ENCODE peak calls at places on chromosomes 4 and X, in seven cellular contexts. One of them, this sample, is unnamed. For H3K27me3, the result is how much of the 10 kb centered on the place peaks cover.

GRCh38 chr4:6371827-6372226 is 100.6 kb downstream of the PPP2R2C start:
- DNase-seq in MM.1S: no peak
- DNase-seq in brain microvascular endothelial cell: no peak
- DNase-seq in adrenal gland: no peak
- DNase-seq in neuronal stem cell: no peak
- DNase-seq in CD8-positive, alpha-beta memory T cell: no peak
- DNase-seq in gastrocnemius medialis: no peak
- DNase-seq in this sample: no peak

GRCh38 chr4:66351761-66352160 is 681.5 kb upstream of the EPHA5 start:
- DNase-seq in CD8-positive, alpha-beta memory T cell: no peak
- DNase-seq in adrenal gland: no peak
- DNase-seq in neuronal stem cell: no peak
- DNase-seq in gastrocnemius medialis: no peak
- DNase-seq in MM.1S: no peak
- DNase-seq in brain microvascular endothelial cell: no peak
- DNase-seq in this sample: no peak

GRCh38 chrX:30888526-30889146 is 418 bp downstream of the TAB3 start:
- DNase-seq in adrenal gland: peak
- DNase-seq in MM.1S: no peak
- DNase-seq in neuronal stem cell: no peak
- DNase-seq in CD8-positive, alpha-beta memory T cell: peak
- DNase-seq in brain microvascular endothelial cell: no peak
- DNase-seq in gastrocnemius medialis: no peak
- DNase-seq in this sample: no peak

GRCh38 chrX:10922158-10922557 is 189.0 kb upstream of the HCCS start:
- DNase-seq in adrenal gland: no peak
- DNase-seq in gastrocnemius medialis: no peak
- DNase-seq in brain microvascular endothelial cell: peak
- DNase-seq in neuronal stem cell: no peak
- DNase-seq in CD8-positive, alpha-beta memory T cell: no peak
- DNase-seq in MM.1S: no peak
- DNase-seq in this sample: no peak

GRCh38 chrX:16633754-16634153 is 16.2 kb upstream of the S100G start:
- DNase-seq in neuronal stem cell: no peak
- DNase-seq in CD8-positive, alpha-beta memory T cell: no peak
- DNase-seq in gastrocnemius medialis: no peak
- DNase-seq in MM.1S: no peak
- DNase-seq in adrenal gland: no peak
- DNase-seq in brain microvascular endothelial cell: no peak
- DNase-seq in this sample: no peak

GRCh38 chr4:38669233-38669632 is 5.2 kb downstream of the KLF3 start:
- DNase-seq in brain microvascular endothelial cell: peak
- DNase-seq in MM.1S: no peak
- DNase-seq in neuronal stem cell: no peak
- DNase-seq in CD8-positive, alpha-beta memory T cell: no peak
- DNase-seq in gastrocnemius medialis: no peak
- DNase-seq in adrenal gland: no peak
- DNase-seq in this sample: no peak

GRCh38 chr4:158112612-158113011 is 60.2 kb downstream of the GASK1B start:
- DNase-seq in CD8-positive, alpha-beta memory T cell: no peak
- DNase-seq in MM.1S: no peak
- DNase-seq in adrenal gland: no peak
- DNase-seq in gastrocnemius medialis: no peak
- DNase-seq in brain microvascular endothelial cell: no peak
- DNase-seq in neuronal stem cell: no peak
- DNase-seq in this sample: no peak

GRCh38 chr4:57640391-57641100 is 530.4 kb upstream of the IGFBP7 start:
- DNase-seq in neuronal stem cell: no peak
- DNase-seq in brain microvascular endothelial cell: no peak
- DNase-seq in adrenal gland: no peak
- DNase-seq in CD8-positive, alpha-beta memory T cell: no peak
- DNase-seq in gastrocnemius medialis: no peak
- DNase-seq in MM.1S: no peak
- DNase-seq in this sample: no peak

GRCh38 chrX:129040124-129040523 is 483.2 kb downstream of the SMARCA1 start:
- DNase-seq in neuronal stem cell: no peak
- DNase-seq in MM.1S: no peak
- DNase-seq in gastrocnemius medialis: no peak
- DNase-seq in brain microvascular endothelial cell: no peak
- DNase-seq in adrenal gland: no peak
- DNase-seq in CD8-positive, alpha-beta memory T cell: no peak
- DNase-seq in this sample: no peak

GRCh38 chrX:130184857-130185256 is 13.1 kb downstream of the RAB33A start:
- DNase-seq in CD8-positive, alpha-beta memory T cell: no peak
- DNase-seq in adrenal gland: no peak
- DNase-seq in neuronal stem cell: no peak
- DNase-seq in gastrocnemius medialis: no peak
- DNase-seq in brain microvascular endothelial cell: no peak
- DNase-seq in MM.1S: no peak
- DNase-seq in this sample: no peak

GRCh38 chr4:39613093-39613656 is 25.5 kb downstream of the SMIM14 start:
- DNase-seq in MM.1S: no peak
- DNase-seq in neuronal stem cell: no peak
- DNase-seq in CD8-positive, alpha-beta memory T cell: no peak
- DNase-seq in brain microvascular endothelial cell: no peak
- DNase-seq in gastrocnemius medialis: no peak
- DNase-seq in adrenal gland: no peak
- DNase-seq in this sample: no peak

GRCh38 chrX:19840899-19841648 is 46.3 kb downstream of the SH3KBP1 start:
- DNase-seq in CD8-positive, alpha-beta memory T cell: peak
- DNase-seq in neuronal stem cell: no peak
- DNase-seq in MM.1S: peak
- DNase-seq in brain microvascular endothelial cell: no peak
- DNase-seq in adrenal gland: no peak
- DNase-seq in gastrocnemius medialis: no peak
- DNase-seq in this sample: peak

GRCh38 chr4:153639556-153640475 is 44.3 kb upstream of the TLR2 start:
- DNase-seq in gastrocnemius medialis: no peak
- DNase-seq in neuronal stem cell: no peak
- DNase-seq in adrenal gland: no peak
- DNase-seq in MM.1S: no peak
- DNase-seq in brain microvascular endothelial cell: no peak
- DNase-seq in CD8-positive, alpha-beta memory T cell: no peak
- DNase-seq in this sample: no peak

GRCh38 chr4:78058591-78059523 is 1.7 kb downstream of the FRAS1 start:
- DNase-seq in brain microvascular endothelial cell: peak
- DNase-seq in adrenal gland: peak
- DNase-seq in MM.1S: peak
- DNase-seq in neuronal stem cell: peak
- DNase-seq in gastrocnemius medialis: peak
- DNase-seq in CD8-positive, alpha-beta memory T cell: no peak
- DNase-seq in this sample: no peak

GRCh38 chr4:16969696-16970135 is 71.3 kb upstream of the LDB2 start:
- DNase-seq in MM.1S: no peak
- DNase-seq in adrenal gland: peak
- DNase-seq in brain microvascular endothelial cell: peak
- DNase-seq in CD8-positive, alpha-beta memory T cell: no peak
- DNase-seq in gastrocnemius medialis: peak
- DNase-seq in neuronal stem cell: no peak
- DNase-seq in this sample: no peak

GRCh38 chr4:169005453-169006099 is 4.5 kb downstream of the CBR4 start:
- DNase-seq in MM.1S: no peak
- DNase-seq in adrenal gland: no peak
- DNase-seq in gastrocnemius medialis: no peak
- DNase-seq in brain microvascular endothelial cell: no peak
- DNase-seq in CD8-positive, alpha-beta memory T cell: no peak
- DNase-seq in neuronal stem cell: no peak
- DNase-seq in this sample: no peak

GRCh38 chr4:4854649-4855292 is 4.7 kb upstream of the MSX1 start:
- DNase-seq in adrenal gland: no peak
- DNase-seq in CD8-positive, alpha-beta memory T cell: no peak
- DNase-seq in brain microvascular endothelial cell: no peak
- DNase-seq in MM.1S: no peak
- DNase-seq in gastrocnemius medialis: no peak
- DNase-seq in neuronal stem cell: no peak
- DNase-seq in this sample: no peak

GRCh38 chr4:87005690-87006461 is 71.1 kb downstream of the AFF1 start:
- DNase-seq in gastrocnemius medialis: peak
- DNase-seq in brain microvascular endothelial cell: no peak
- DNase-seq in neuronal stem cell: no peak
- DNase-seq in CD8-positive, alpha-beta memory T cell: peak
- DNase-seq in MM.1S: peak
- DNase-seq in adrenal gland: no peak
- DNase-seq in this sample: no peak

GRCh38 chr4:94741304-94741703 is 16.5 kb upstream of the BMPR1B start:
- DNase-seq in MM.1S: no peak
- DNase-seq in CD8-positive, alpha-beta memory T cell: no peak
- DNase-seq in neuronal stem cell: no peak
- DNase-seq in gastrocnemius medialis: no peak
- DNase-seq in adrenal gland: no peak
- DNase-seq in brain microvascular endothelial cell: peak
- DNase-seq in this sample: no peak
- H3K27me3 ChIP-seq in MM.1S: under half
- H3K27me3 ChIP-seq in CD8-positive, alpha-beta memory T cell: under half
- H3K27me3 ChIP-seq in neuronal stem cell: under half
- H3K27me3 ChIP-seq in gastrocnemius medialis: under half
- H3K27me3 ChIP-seq in adrenal gland: under half
- H3K27me3 ChIP-seq in brain microvascular endothelial cell: under half
- H3K27me3 ChIP-seq in this sample: under half

GRCh38 chr4:40848251-40848650 is 98.5 kb downstream of the NSUN7 start:
- DNase-seq in adrenal gland: no peak
- DNase-seq in CD8-positive, alpha-beta memory T cell: no peak
- DNase-seq in neuronal stem cell: no peak
- DNase-seq in brain microvascular endothelial cell: no peak
- DNase-seq in gastrocnemius medialis: no peak
- DNase-seq in MM.1S: no peak
- DNase-seq in this sample: no peak
- H3K27ac ChIP-seq in adrenal gland: no peak
- H3K27ac ChIP-seq in CD8-positive, alpha-beta memory T cell: no peak
- H3K27ac ChIP-seq in neuronal stem cell: peak
- H3K27ac ChIP-seq in brain microvascular endothelial cell: no peak
- H3K27ac ChIP-seq in gastrocnemius medialis: no peak
- H3K27ac ChIP-seq in MM.1S: no peak
- H3K27ac ChIP-seq in this sample: no peak

DNA sequence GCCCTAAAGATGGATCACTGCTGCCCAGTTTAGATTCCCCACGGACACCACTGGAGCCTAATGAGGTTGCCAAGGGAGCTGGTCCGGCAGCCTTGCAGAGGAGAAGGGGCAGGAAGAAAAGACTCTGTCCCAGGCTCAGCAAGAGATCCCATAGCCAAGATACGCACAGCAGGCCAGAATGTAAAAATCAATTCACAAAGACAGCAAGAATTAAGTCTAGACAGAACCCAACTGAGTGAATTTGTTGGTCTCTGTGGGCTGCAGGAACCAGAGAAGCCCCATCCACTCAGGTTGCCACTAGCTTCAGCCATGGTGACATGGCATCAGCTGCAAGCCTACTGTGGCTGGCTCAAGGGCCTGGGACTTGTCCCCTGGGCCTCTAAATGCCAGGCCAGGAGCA is 22.9 kb downstream of the TSC22D3 start:
- DNase-seq in MM.1S: no peak
- DNase-seq in adrenal gland: no peak
- DNase-seq in brain microvascular endothelial cell: no peak
- DNase-seq in gastrocnemius medialis: no peak
- DNase-seq in neuronal stem cell: no peak
- DNase-seq in CD8-positive, alpha-beta memory T cell: no peak
- DNase-seq in this sample: no peak
- H3K27me3 ChIP-seq in MM.1S: under half
- H3K27me3 ChIP-seq in adrenal gland: under half
- H3K27me3 ChIP-seq in brain microvascular endothelial cell: under half
- H3K27me3 ChIP-seq in gastrocnemius medialis: under half
- H3K27me3 ChIP-seq in neuronal stem cell: under half
- H3K27me3 ChIP-seq in CD8-positive, alpha-beta memory T cell: under half
- H3K27me3 ChIP-seq in this sample: under half

GRCh38 chr4:31146366-31146765 is 426.2 kb downstream of the PCDH7 start:
- DNase-seq in adrenal gland: no peak
- DNase-seq in brain microvascular endothelial cell: no peak
- DNase-seq in CD8-positive, alpha-beta memory T cell: no peak
- DNase-seq in gastrocnemius medialis: no peak
- DNase-seq in MM.1S: no peak
- DNase-seq in neuronal stem cell: no peak
- DNase-seq in this sample: no peak

GRCh38 chr4:31148990-31149389 is 428.8 kb downstream of the PCDH7 start:
- DNase-seq in CD8-positive, alpha-beta memory T cell: no peak
- DNase-seq in gastrocnemius medialis: no peak
- DNase-seq in MM.1S: no peak
- DNase-seq in neuronal stem cell: no peak
- DNase-seq in adrenal gland: no peak
- DNase-seq in brain microvascular endothelial cell: no peak
- DNase-seq in this sample: no peak
- H3K27ac ChIP-seq in CD8-positive, alpha-beta memory T cell: no peak
- H3K27ac ChIP-seq in gastrocnemius medialis: no peak
- H3K27ac ChIP-seq in MM.1S: no peak
- H3K27ac ChIP-seq in neuronal stem cell: no peak
- H3K27ac ChIP-seq in adrenal gland: no peak
- H3K27ac ChIP-seq in brain microvascular endothelial cell: no peak
- H3K27ac ChIP-seq in this sample: no peak

GRCh38 chr4:110622841-110623709 is at the start of gene PITX2:
- DNase-seq in neuronal stem cell: peak
- DNase-seq in adrenal gland: peak
- DNase-seq in CD8-positive, alpha-beta memory T cell: no peak
- DNase-seq in gastrocnemius medialis: peak
- DNase-seq in MM.1S: no peak
- DNase-seq in brain microvascular endothelial cell: peak
- DNase-seq in this sample: no peak
- H3K27me3 ChIP-seq in neuronal stem cell: under half
- H3K27me3 ChIP-seq in adrenal gland: half or more
- H3K27me3 ChIP-seq in CD8-positive, alpha-beta memory T cell: half or more
- H3K27me3 ChIP-seq in gastrocnemius medialis: under half
- H3K27me3 ChIP-seq in MM.1S: under half
- H3K27me3 ChIP-seq in brain microvascular endothelial cell: half or more
- H3K27me3 ChIP-seq in this sample: half or more

GRCh38 chrX:47482065-47482511 is 934 bp downstream of the ZNF41 start:
- DNase-seq in adrenal gland: no peak
- DNase-seq in MM.1S: no peak
- DNase-seq in CD8-positive, alpha-beta memory T cell: no peak
- DNase-seq in neuronal stem cell: no peak
- DNase-seq in brain microvascular endothelial cell: no peak
- DNase-seq in gastrocnemius medialis: no peak
- DNase-seq in this sample: no peak
- H3K27ac ChIP-seq in adrenal gland: peak
- H3K27ac ChIP-seq in MM.1S: peak
- H3K27ac ChIP-seq in CD8-positive, alpha-beta memory T cell: peak
- H3K27ac ChIP-seq in neuronal stem cell: no peak
- H3K27ac ChIP-seq in brain microvascular endothelial cell: peak
- H3K27ac ChIP-seq in gastrocnemius medialis: peak
- H3K27ac ChIP-seq in this sample: no peak

DNA sequence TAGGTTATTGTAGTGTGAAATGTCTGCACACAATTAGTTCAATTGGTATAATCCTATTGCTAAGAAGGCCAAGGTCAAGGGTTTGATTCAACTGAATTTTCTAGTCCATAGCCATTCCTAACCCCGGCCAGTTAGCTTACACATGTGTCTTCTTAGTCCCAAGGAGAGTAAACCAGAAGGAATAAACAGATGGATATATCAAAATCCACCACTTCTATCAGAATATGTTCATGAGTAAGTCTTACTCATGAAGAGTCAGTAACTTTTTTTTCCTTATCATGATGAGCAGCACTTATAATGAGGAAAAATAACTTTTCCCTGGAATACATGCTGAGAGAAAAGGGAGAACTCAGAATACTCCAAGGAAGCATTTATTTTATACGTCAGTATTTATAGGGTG is 9.5 kb downstream of the HHIP start:
- DNase-seq in adrenal gland: no peak
- DNase-seq in gastrocnemius medialis: no peak
- DNase-seq in CD8-positive, alpha-beta memory T cell: no peak
- DNase-seq in neuronal stem cell: no peak
- DNase-seq in MM.1S: no peak
- DNase-seq in brain microvascular endothelial cell: no peak
- DNase-seq in this sample: no peak
- H3K27me3 ChIP-seq in adrenal gland: under half
- H3K27me3 ChIP-seq in gastrocnemius medialis: under half
- H3K27me3 ChIP-seq in CD8-positive, alpha-beta memory T cell: under half
- H3K27me3 ChIP-seq in neuronal stem cell: under half
- H3K27me3 ChIP-seq in MM.1S: under half
- H3K27me3 ChIP-seq in brain microvascular endothelial cell: under half
- H3K27me3 ChIP-seq in this sample: under half